ENCODE peak calls at places on chromosomes 11 and 22, in seven cellular contexts. W is ELR; E is NCI-H2107; D is adrenal gland; Q is RWPE1; N is T-cell; X is stimulated activated naive CD8-positive, alpha-beta T cell treated with anti-CD3 and anti-CD28 coated beads, Interleukin-15, amount 100 ng/mL, for 72 hours. S is an unnamed sample.

GRCh38 chr11:27795955-27796861 is 96.0 kb upstream of the BDNF start:
- DNase-seq in W (no peak), E (peak), D (no peak), Q (no peak), N (no peak), X (no peak), S (no peak)

GRCh38 chr11:16536513-16536912 is 180.2 kb upstream of the SOX6 start:
- DNase-seq in W (no peak), E (no peak), D (no peak), Q (no peak), N (no peak), X (no peak), S (no peak)

GRCh38 chr22:19892249-19892879 is 37.7 kb upstream of the GNB1L start:
- DNase-seq in W (peak), E (no peak), D (no peak), Q (peak), N (peak), X (peak), S (peak)

GRCh38 chr11:120316880-120317688 is 8.0 kb upstream of the TLCD5 start:
- DNase-seq in W (no peak), E (no peak), D (peak), Q (peak), N (no peak), X (no peak), S (no peak)

GRCh38 chr11:70193411-70194292 is 9.4 kb upstream of the FADD start:
- DNase-seq in W (no peak), E (no peak), D (no peak), Q (no peak), N (no peak), X (no peak), S (no peak)

GRCh38 chr11:44329472-44330230 is 19.7 kb upstream of the ALX4 start:
- DNase-seq in W (no peak), E (no peak), D (no peak), Q (no peak), N (no peak), X (no peak), S (no peak)

GRCh38 chr11:40293655-40294342 is 1165.7 kb downstream of the LRRC4C start:
- DNase-seq in W (peak), E (no peak), D (peak), Q (peak), N (no peak), X (peak), S (peak)

GRCh38 chr11:104897891-104898684 is at the start of gene CASP12:
- DNase-seq in W (no peak), E (no peak), D (no peak), Q (no peak), N (no peak), X (no peak), S (no peak)

GRCh38 chr22:26923498-26923897 is 266.1 kb downstream of the MIAT start:
- DNase-seq in W (no peak), E (no peak), D (no peak), Q (no peak), N (no peak), X (no peak), S (no peak)

GRCh38 chr22:20094158-20094807 is 14.2 kb downstream of the DGCR8 start:
- DNase-seq in W (no peak), E (no peak), D (no peak), Q (no peak), N (no peak), X (no peak), S (no peak)

GRCh38 chr11:118785362-118785761 is 5.6 kb downstream of the DDX6 start:
- DNase-seq in W (peak), E (no peak), D (no peak), Q (no peak), N (no peak), X (no peak), S (no peak)